ENCODE peak calls at places on chromosome 9, in five cellular contexts. Q is sigmoid colon, W is esophagus muscularis mucosa, A is HepG2, J is stomach. D is an unnamed sample. For H3K36me3, the result is how much of the 10 kb centered on the place peaks cover.

GRCh38 chr9:128495804-128496417 is 8.6 kb upstream of the GLE1 start:
- DNase-seq in J (no peak), Q (no peak), A (peak), W (no peak), D (no peak)

GRCh38 chr9:15295761-15296405 is 11.1 kb downstream of the TTC39B start:
- DNase-seq in W (no peak), A (peak), Q (no peak), J (no peak), D (no peak)

GRCh38 chr9:2545881-2546490 is 75.6 kb upstream of the VLDLR start:
- DNase-seq in W (no peak), A (no peak), Q (no peak), J (no peak), D (no peak)

GRCh38 chr9:112065781-112066606 is 109.1 kb downstream of the SUSD1 start:
- DNase-seq in A (no peak), W (peak), Q (peak), J (peak), D (no peak)

GRCh38 chr9:114619205-114619758 is 8.2 kb downstream of the TMEM268 start:
- DNase-seq in A (no peak), J (peak), W (no peak), Q (no peak), D (no peak)

GRCh38 chr9:129840024-129840423 is 4.8 kb downstream of the USP20 start:
- DNase-seq in Q (no peak), J (no peak), A (no peak), W (no peak), D (no peak)

GRCh38 chr9:113705306-113705937 is 170.7 kb upstream of the ZNF618 start:
- DNase-seq in W (no peak), J (peak), Q (no peak), A (no peak), D (no peak)

GRCh38 chr9:112233769-112234168 is 58.7 kb upstream of the SUSD1 start:
- DNase-seq in W (no peak), Q (no peak), J (no peak), A (peak), D (no peak)

GRCh38 chr9:3912817-3913216 is 387.0 kb upstream of the RFX3 start:
- DNase-seq in Q (no peak), A (no peak), J (no peak), W (no peak), D (no peak)

GRCh38 chr9:132031869-132032583 is 47.6 kb downstream of the MED27 start:
- DNase-seq in Q (no peak), J (no peak), A (no peak), W (no peak), D (no peak)

GRCh38 chr9:132032584-132032945 is 47.1 kb downstream of the MED27 start:
- DNase-seq in J (no peak), Q (no peak), W (no peak), A (no peak), D (no peak)

GRCh38 chr9:132030626-132031325 is 48.9 kb downstream of the MED27 start:
- DNase-seq in J (no peak), Q (no peak), W (no peak), A (no peak), D (no peak)

GRCh38 chr9:132027752-132028666 is 51.7 kb downstream of the MED27 start:
- DNase-seq in A (no peak), W (no peak), J (no peak), Q (no peak), D (no peak)

DNA sequence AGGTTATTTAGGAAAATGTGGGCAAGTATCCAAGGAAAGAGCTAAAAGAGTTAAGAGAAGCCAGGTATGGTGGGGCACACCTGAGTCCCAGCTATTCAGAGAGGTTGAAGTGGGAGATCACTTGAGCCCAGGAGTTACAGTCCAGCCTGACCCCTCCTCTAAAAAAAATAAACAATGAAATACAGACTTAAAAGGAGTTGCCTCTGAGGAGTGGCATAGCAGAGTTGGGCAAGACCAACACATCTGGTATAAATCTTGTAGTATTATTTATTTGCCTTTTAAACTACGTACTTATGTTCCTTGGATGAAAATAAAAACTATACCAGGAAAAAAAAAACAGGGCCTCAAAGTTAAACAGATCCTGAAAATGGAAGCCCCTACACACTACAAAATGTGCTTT is 48.2 kb downstream of the MED27 start:
- DNase-seq in A (no peak), J (no peak), Q (no peak), W (no peak), D (no peak)
- H3K36me3 ChIP-seq in A (under half), J (under half), Q (under half), W (under half), D (under half)

GRCh38 chr9:734831-735511 is 106.5 kb upstream of the DMRT1 start:
- DNase-seq in A (peak), J (no peak), W (no peak), Q (peak), D (no peak)
- TF ChIP-seq EP300 in A (peak), J (no peak), W (peak), Q (peak), D (peak)

GRCh38 chr9:98706651-98707103 is 2.1 kb downstream of the GABBR2 start:
- DNase-seq in W (no peak), Q (no peak), J (no peak), A (no peak), D (no peak)

GRCh38 chr9:98708103-98708932 is 417 bp downstream of the GABBR2 start:
- DNase-seq in W (no peak), Q (no peak), J (no peak), A (no peak), D (no peak)

GRCh38 chr9:98709968-98710965 is 1.5 kb upstream of the GABBR2 start:
- DNase-seq in A (no peak), W (no peak), Q (no peak), J (no peak), D (no peak)

GRCh38 chr9:98708933-98709911 is at the start of gene GABBR2:
- DNase-seq in A (no peak), W (no peak), Q (no peak), J (no peak), D (no peak)

DNA sequence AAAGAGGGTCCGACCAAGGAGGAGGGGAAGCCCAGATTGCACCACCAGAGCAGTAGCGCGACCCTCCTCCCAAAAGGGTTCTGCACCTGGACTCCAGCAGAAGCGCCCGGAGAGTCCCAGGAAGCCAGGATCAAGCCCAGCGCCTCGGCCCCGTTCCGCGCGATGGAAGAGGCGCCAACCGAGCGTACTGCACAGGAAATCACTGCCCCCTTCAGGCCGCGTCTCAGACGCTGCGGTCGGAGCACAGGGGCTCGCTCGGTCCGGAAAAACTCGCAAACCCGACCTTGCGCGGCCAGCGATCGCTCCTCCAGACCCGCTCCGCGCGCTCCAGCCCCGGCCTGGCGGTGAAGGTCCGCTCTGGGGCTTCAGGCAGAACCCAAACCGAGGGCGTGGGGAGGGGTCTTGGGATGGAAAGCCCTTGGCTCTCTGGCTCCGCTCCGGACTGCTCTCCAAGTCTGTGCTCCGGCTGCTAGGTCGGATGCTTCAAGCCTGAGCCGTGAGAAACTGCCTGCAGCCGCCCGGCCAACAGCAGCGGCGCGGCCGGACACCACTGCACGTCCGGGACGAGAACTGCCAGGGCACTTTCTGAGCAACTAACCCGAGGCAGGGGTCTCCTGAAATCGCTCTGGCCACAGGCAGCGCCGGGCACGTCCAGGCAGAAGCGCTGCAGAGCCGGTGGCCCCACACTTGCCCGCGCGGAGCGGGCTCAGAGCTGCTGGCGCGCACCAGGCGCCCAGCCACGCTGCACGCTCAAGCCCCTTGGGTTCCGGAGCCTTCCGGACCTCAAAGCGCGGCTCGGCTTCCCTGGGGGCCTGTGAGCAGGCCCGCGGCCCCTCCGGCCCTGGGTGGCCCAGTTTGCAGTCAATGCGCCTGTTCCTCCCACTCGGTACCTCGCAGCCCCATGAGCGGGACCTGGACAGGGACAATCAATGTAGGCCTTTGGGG is 1.3 kb downstream of the GABBR2 start:
- DNase-seq in J (peak), Q (no peak), W (no peak), A (peak), D (no peak)
- TF ChIP-seq CTCF in J (no peak), Q (no peak), W (peak), A (peak), D (no peak)

GRCh38 chr9:36116593-36116992 is 19.9 kb upstream of the GLIPR2 start:
- DNase-seq in Q (no peak), A (no peak), W (no peak), J (no peak), D (no peak)
- H3K36me3 ChIP-seq in Q (under half), A (under half), W (half or more), J (half or more), D (under half)

GRCh38 chr9:135158572-135158937 is 71.1 kb downstream of the OLFM1 start:
- DNase-seq in A (no peak), Q (no peak), W (no peak), J (no peak), D (no peak)
- TF ChIP-seq EP300 in A (no peak), Q (no peak), W (no peak), J (no peak), D (no peak)

GRCh38 chr9:108786756-108787663 is 68.8 kb downstream of the ACTL7B start:
- DNase-seq in A (no peak), W (no peak), Q (no peak), J (no peak), D (no peak)

GRCh38 chr9:108784128-108784490 is 71.7 kb downstream of the ACTL7B start:
- DNase-seq in A (no peak), W (no peak), J (no peak), Q (no peak), D (no peak)

GRCh38 chr9:108784998-108785397 is 70.8 kb downstream of the ACTL7B start:
- DNase-seq in W (no peak), Q (no peak), A (no peak), J (no peak), D (peak)

GRCh38 chr9:108787664-108788048 is 68.1 kb downstream of the ACTL7B start:
- DNase-seq in J (no peak), A (no peak), Q (no peak), W (no peak), D (no peak)

GRCh38 chr9:108786322-108786721 is 69.5 kb downstream of the ACTL7B start:
- DNase-seq in Q (no peak), A (no peak), W (no peak), J (no peak), D (no peak)
- TF ChIP-seq CTCF in Q (no peak), A (no peak), W (no peak), J (no peak), D (no peak)

GRCh38 chr9:122297512-122297911 is 32.8 kb downstream of the MRRF start:
- DNase-seq in W (no peak), A (no peak), J (no peak), Q (no peak), D (no peak)
- H3K36me3 ChIP-seq in W (half or more), A (under half), J (half or more), Q (under half), D (under half)

D was measured in tibial nerve.